ENCODE peak calls at places on chromosomes 12 and 14, in six cellular contexts. P, W, I, B, H and V are unnamed samples.

GRCh38 chr14:23056956-23057756 is at the start of gene CDH24:
- DNase-seq in W (no peak), P (peak), B (peak), I (peak), H (peak), V (no peak)

GRCh38 chr12:6613015-6613775 is 6.0 kb upstream of the CHD4 start:
- DNase-seq in H (no peak), W (peak), P (peak), B (no peak), I (no peak), V (no peak)

GRCh38 chr14:32010561-32011188 is 66.4 kb upstream of the ARHGAP5 start:
- DNase-seq in I (no peak), B (no peak), H (no peak), W (no peak), P (peak), V (no peak)

GRCh38 chr12:109230193-109230592 is 78.9 kb downstream of the FOXN4 start:
- DNase-seq in H (no peak), W (no peak), I (no peak), B (no peak), P (no peak), V (no peak)

GRCh38 chr14:68894802-68895201 is 84.3 kb downstream of the ACTN1 start:
- DNase-seq in H (no peak), B (no peak), I (no peak), P (peak), W (no peak), V (no peak)

GRCh38 chr14:95495538-95496025 is 20.9 kb downstream of the SYNE3 start:
- DNase-seq in W (no peak), H (peak), B (no peak), I (peak), P (no peak), V (peak)

GRCh38 chr12:66127695-66128094 is 2.9 kb downstream of the LLPH start:
- DNase-seq in P (no peak), B (no peak), I (no peak), W (no peak), H (no peak), V (no peak)

GRCh38 chr14:31879661-31880348 is 197.3 kb upstream of the ARHGAP5 start:
- DNase-seq in P (no peak), I (no peak), W (no peak), H (no peak), B (no peak), V (no peak)

GRCh38 chr12:66241061-66242043 is 52.3 kb downstream of the IRAK3 start:
- DNase-seq in I (no peak), B (no peak), W (peak), P (peak), H (no peak), V (no peak)

GRCh38 chr14:72855913-72856312 is 38.0 kb downstream of the DPF3 start:
- DNase-seq in H (no peak), I (no peak), P (peak), W (no peak), B (no peak), V (peak)

GRCh38 chr12:120742207-120742536 is 16.5 kb downstream of the ACADS start:
- DNase-seq in B (no peak), P (no peak), W (no peak), H (no peak), I (no peak), V (no peak)

GRCh38 chr12:53235742-53236442 is 3.9 kb upstream of the RARG start:
- DNase-seq in H (peak), P (no peak), B (no peak), W (no peak), I (no peak), V (no peak)

GRCh38 chr14:60051690-60052324 is 39.9 kb upstream of the PCNX4 start:
- DNase-seq in I (no peak), W (peak), H (peak), B (no peak), P (no peak), V (no peak)

GRCh38 chr12:76340680-76341435 is 7.4 kb downstream of the BBS10 start:
- DNase-seq in B (no peak), P (no peak), W (no peak), H (no peak), I (no peak), V (no peak)

GRCh38 chr14:33950320-33951182 is at the start of gene EGLN3:
- DNase-seq in P (peak), B (peak), W (peak), H (peak), I (peak), V (no peak)

GRCh38 chr12:6778212-6778570 is 5.9 kb downstream of the LAG3 start:
- DNase-seq in H (no peak), W (no peak), I (no peak), P (peak), B (no peak), V (no peak)

GRCh38 chr14:94977016-94977415 is 180.3 kb downstream of the DICER1 start:
- DNase-seq in W (no peak), P (no peak), H (no peak), I (no peak), B (no peak), V (no peak)

GRCh38 chr14:54362759-54363437 is 33.9 kb upstream of the CDKN3 start:
- DNase-seq in P (no peak), H (no peak), W (no peak), I (no peak), B (no peak), V (no peak)

GRCh38 chr14:37172024-37172869 is at the start of gene SLC25A21:
- DNase-seq in P (peak), B (no peak), H (no peak), W (peak), I (no peak), V (no peak)

GRCh38 chr12:32671930-32672785 is 6.9 kb upstream of the DNM1L start:
- DNase-seq in P (peak), B (no peak), W (peak), H (no peak), I (peak), V (no peak)

GRCh38 chr14:103716091-103716801 is 636 bp downstream of the ZFYVE21 start:
- DNase-seq in B (no peak), I (peak), W (no peak), P (peak), H (peak), V (no peak)